ENCODE peak calls at places on chromosome 17, in seven cellular contexts. Q is fibroblast of lung; A is germinal center; I is NCI-H1436; Y is foreskin fibroblast; B is CD4-positive, CD25-positive, alpha-beta regulatory T cell; R is HFFc6. Z is an unnamed sample.

GRCh38 chr17:58956997-58957724 is 149.5 kb downstream of the TRIM37 start:
- DNase-seq in A (no peak), Y (peak; percentile 80), Q (peak; percentile 75), B (no peak), R (peak; percentile 14), I (no peak), Z (no peak)

GRCh38 chr17:6027342-6028024 is 42.7 kb upstream of the WSCD1 start:
- DNase-seq in R (no peak), Q (no peak), B (no peak), A (no peak), Y (no peak), I (no peak), Z (no peak)

GRCh38 chr17:29927546-29927945 is 2.5 kb downstream of the SSH2 start:
- DNase-seq in R (no peak), I (no peak), Q (no peak), B (no peak), A (no peak), Y (no peak), Z (no peak)

GRCh38 chr17:15290605-15291004 is 25.5 kb upstream of the PMP22 start:
- DNase-seq in Q (no peak), Y (peak; percentile 41), I (no peak), B (no peak), A (no peak), R (peak; percentile 58), Z (no peak)

GRCh38 chr17:72886622-72887021 is 205.9 kb downstream of the SLC39A11 start:
- DNase-seq in R (no peak), B (no peak), Y (no peak), Q (no peak), A (no peak), I (no peak), Z (no peak)

GRCh38 chr17:5500804-5501391 is 14.5 kb downstream of the MIS12 start:
- DNase-seq in R (peak; percentile 81), Q (peak; percentile 85), Y (peak; percentile 92), A (peak; percentile 93), I (no peak), B (peak; percentile 71), Z (peak; percentile 92)

GRCh38 chr17:21358682-21359482 is 17.3 kb upstream of the KCNJ12 start:
- DNase-seq in A (no peak), Q (no peak), I (no peak), Y (peak; percentile 30), R (peak; percentile 11), B (no peak), Z (no peak)

GRCh38 chr17:1730345-1731193 is 6.1 kb downstream of the WDR81 start:
- DNase-seq in I (no peak), R (peak; percentile 82), Y (peak; percentile 93), B (no peak), Q (peak; percentile 94), A (no peak), Z (peak; percentile 93)

GRCh38 chr17:40582328-40582901 is 17.1 kb upstream of the CCR7 start:
- DNase-seq in I (peak; percentile 81), Y (no peak), Q (no peak), A (no peak), R (no peak), B (peak; percentile 41), Z (peak; percentile 66)

GRCh38 chr17:37493249-37494027 is 3.7 kb downstream of the DUSP14 start:
- DNase-seq in Y (peak; percentile 87), I (no peak), A (no peak), Q (peak; percentile 77), R (peak; percentile 96), B (no peak), Z (no peak)

GRCh38 chr17:66925811-66926500 is 38.6 kb upstream of the CACNG4 start:
- DNase-seq in B (no peak), Y (no peak), R (no peak), Q (no peak), A (no peak), I (no peak), Z (no peak)